ENCODE peak calls at places on chromosomes 3 and 15, in four cellular contexts. One of them, this sample, is unnamed. For H3K4me1, the result is how much of the 10 kb centered on the place peaks cover.

GRCh38 chr3:135991621-135992020 is 26.1 kb downstream of the PPP2R3A start:
- DNase-seq in adrenal gland: no peak
- DNase-seq in uterus: no peak
- DNase-seq in A549: no peak
- DNase-seq in this sample: no peak

GRCh38 chr3:55804170-55805095 is 317.3 kb upstream of the WNT5A start:
- DNase-seq in A549: no peak
- DNase-seq in adrenal gland: no peak
- DNase-seq in uterus: no peak
- DNase-seq in this sample: no peak

GRCh38 chr3:144107923-144108322 is 136.3 kb downstream of the DIPK2A start:
- DNase-seq in A549: no peak
- DNase-seq in uterus: no peak
- DNase-seq in adrenal gland: no peak
- DNase-seq in this sample: no peak

GRCh38 chr3:38988955-38989354 is 62.8 kb downstream of the SCN11A start:
- DNase-seq in adrenal gland: no peak
- DNase-seq in A549: no peak
- DNase-seq in uterus: no peak
- DNase-seq in this sample: no peak

GRCh38 chr3:168040624-168041208 is 55.0 kb downstream of the GOLIM4 start:
- DNase-seq in uterus: no peak
- DNase-seq in adrenal gland: no peak
- DNase-seq in A549: peak
- DNase-seq in this sample: no peak

GRCh38 chr3:112056451-112056929 is 22.0 kb downstream of the TMPRSS7 start:
- DNase-seq in A549: peak
- DNase-seq in adrenal gland: no peak
- DNase-seq in uterus: no peak
- DNase-seq in this sample: no peak

GRCh38 chr3:20326537-20326936 is 140.5 kb upstream of the SGO1 start:
- DNase-seq in uterus: no peak
- DNase-seq in adrenal gland: no peak
- DNase-seq in A549: no peak
- DNase-seq in this sample: no peak

GRCh38 chr3:30996467-30996866 is 102.0 kb upstream of the GADL1 start:
- DNase-seq in adrenal gland: no peak
- DNase-seq in A549: no peak
- DNase-seq in uterus: no peak
- DNase-seq in this sample: no peak

GRCh38 chr15:48413304-48413703 is 82.1 kb downstream of the DUT start:
- DNase-seq in adrenal gland: no peak
- DNase-seq in A549: no peak
- DNase-seq in uterus: no peak
- DNase-seq in this sample: no peak

GRCh38 chr3:52046186-52046913 is 10.0 kb downstream of the DUSP7 start:
- DNase-seq in adrenal gland: no peak
- DNase-seq in A549: peak
- DNase-seq in uterus: peak
- DNase-seq in this sample: no peak

GRCh38 chr15:65835452-65835851 is 33.8 kb upstream of the RAB11A start:
- DNase-seq in A549: no peak
- DNase-seq in adrenal gland: no peak
- DNase-seq in uterus: no peak
- DNase-seq in this sample: no peak

DNA sequence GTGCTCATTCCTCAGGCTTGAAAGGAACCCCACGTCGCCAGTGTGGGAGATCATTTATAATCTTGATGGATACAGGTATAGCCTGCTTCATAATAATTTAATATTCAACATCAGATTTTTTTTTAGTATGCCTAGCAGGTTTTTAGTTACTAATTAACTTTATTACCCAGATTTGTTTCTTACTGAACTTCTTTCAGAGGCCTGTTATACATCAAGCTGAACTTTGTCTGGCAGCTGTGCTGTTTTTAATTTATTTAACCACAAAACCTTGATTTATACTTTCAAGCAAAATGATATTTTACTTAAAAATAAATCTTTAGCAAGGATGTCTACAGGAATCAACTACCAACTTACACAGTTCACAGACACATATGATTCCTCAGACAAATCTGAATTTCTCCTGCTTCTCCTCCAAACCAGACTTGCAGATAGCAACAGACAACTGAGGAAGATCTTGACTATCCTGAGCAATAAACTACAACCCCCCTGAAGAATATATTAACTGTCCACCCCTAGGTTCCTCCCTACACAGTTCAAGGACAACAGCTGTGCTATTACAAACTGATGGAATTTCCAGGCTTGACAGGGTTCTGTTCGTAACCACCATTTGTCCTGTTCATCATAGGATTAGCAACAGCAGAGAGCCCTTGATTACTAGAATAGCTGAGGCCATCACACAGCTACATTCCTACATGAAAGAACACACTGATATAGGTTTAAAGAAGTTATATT is 599 bp downstream of the MAP4 start:
- DNase-seq in adrenal gland: no peak
- DNase-seq in uterus: no peak
- DNase-seq in A549: no peak
- DNase-seq in this sample: no peak
- H3K4me1 ChIP-seq in adrenal gland: under half
- H3K4me1 ChIP-seq in uterus: under half
- H3K4me1 ChIP-seq in A549: half or more
- H3K4me1 ChIP-seq in this sample: half or more

DNA sequence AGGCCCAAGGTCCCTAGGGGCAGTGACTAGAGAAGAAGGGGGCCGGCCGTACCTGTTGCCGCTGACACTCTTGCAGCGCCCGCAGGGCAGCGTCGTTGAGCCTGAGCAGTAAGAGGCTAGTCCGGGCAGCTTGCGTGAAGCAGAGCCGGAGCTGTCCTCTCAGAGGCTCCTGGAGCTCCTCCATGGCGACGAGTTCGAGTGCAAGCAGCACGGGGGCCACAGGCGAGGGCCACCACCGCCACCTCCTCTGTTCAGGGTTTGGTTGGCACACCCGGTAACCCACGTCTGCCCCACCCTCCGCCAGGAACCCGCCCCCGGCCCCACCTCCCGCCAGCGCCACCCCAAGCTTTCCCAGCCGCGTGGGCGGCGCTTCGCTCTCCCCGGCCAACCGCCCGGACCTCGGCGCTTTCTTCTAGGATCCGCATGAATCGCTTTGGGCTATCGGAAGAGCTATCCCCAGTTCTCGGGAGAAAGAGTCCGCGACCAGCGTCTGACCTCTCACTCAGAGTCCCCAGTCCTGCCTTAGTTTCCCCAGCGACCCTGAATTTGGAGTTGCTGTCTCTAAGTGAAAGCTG is at the start of gene ELL3:
- DNase-seq in adrenal gland: peak
- DNase-seq in A549: peak
- DNase-seq in uterus: peak
- DNase-seq in this sample: no peak
- TF ChIP-seq POLR2A in adrenal gland: no peak
- TF ChIP-seq POLR2A in A549: no peak
- TF ChIP-seq POLR2A in uterus: no peak
- TF ChIP-seq POLR2A in this sample: no peak

GRCh38 chr3:175890056-175890455 is 1030.9 kb downstream of the NAALADL2 start:
- DNase-seq in uterus: no peak
- DNase-seq in adrenal gland: no peak
- DNase-seq in A549: no peak
- DNase-seq in this sample: no peak

GRCh38 chr3:175898194-175898593 is 1039.1 kb downstream of the NAALADL2 start:
- DNase-seq in A549: no peak
- DNase-seq in uterus: no peak
- DNase-seq in adrenal gland: no peak
- DNase-seq in this sample: no peak

GRCh38 chr3:175893566-175893965 is 1034.4 kb downstream of the NAALADL2 start:
- DNase-seq in adrenal gland: no peak
- DNase-seq in A549: no peak
- DNase-seq in uterus: no peak
- DNase-seq in this sample: no peak

GRCh38 chr3:175896655-175897054 is 1037.5 kb downstream of the NAALADL2 start:
- DNase-seq in adrenal gland: no peak
- DNase-seq in A549: no peak
- DNase-seq in uterus: no peak
- DNase-seq in this sample: no peak

GRCh38 chr3:175895731-175896130 is 1036.6 kb downstream of the NAALADL2 start:
- DNase-seq in adrenal gland: no peak
- DNase-seq in uterus: no peak
- DNase-seq in A549: no peak
- DNase-seq in this sample: no peak
- H3K4me1 ChIP-seq in adrenal gland: under half
- H3K4me1 ChIP-seq in uterus: under half
- H3K4me1 ChIP-seq in A549: under half
- H3K4me1 ChIP-seq in this sample: under half

GRCh38 chr3:48919215-48920138 is 835 bp downstream of the ARIH2 start:
- DNase-seq in A549: peak
- DNase-seq in uterus: no peak
- DNase-seq in adrenal gland: peak
- DNase-seq in this sample: no peak
- TF ChIP-seq POLR2A in A549: no peak
- TF ChIP-seq POLR2A in uterus: no peak
- TF ChIP-seq POLR2A in adrenal gland: peak
- TF ChIP-seq POLR2A in this sample: no peak

DNA sequence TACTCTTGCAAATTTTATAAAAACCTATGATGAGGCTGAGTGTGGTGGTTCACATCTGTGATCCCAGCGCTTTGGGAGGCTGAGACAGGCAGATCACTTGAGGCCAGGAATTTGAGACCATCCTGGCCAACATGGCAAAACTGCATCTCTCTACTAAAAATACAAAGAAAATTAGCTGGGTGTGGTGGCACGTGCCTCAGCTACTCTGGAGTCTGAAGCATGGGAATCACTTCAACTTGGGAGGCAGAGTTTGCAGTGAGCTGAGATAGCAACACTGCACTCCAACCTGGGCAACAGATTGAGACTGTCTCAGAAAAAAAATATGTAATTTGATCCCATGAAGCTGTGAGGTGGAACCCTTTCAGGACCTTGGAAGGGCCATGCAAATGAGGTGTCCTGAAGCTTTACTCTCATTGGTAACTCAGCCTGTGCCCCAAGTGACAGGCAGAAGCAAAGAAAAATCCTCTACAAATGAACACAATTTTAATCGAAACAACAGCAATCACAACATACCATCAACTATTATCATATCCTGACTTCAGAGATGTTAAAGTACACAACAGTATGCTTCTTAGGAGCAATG is 84.6 kb upstream of the CDV3 start:
- DNase-seq in A549: no peak
- DNase-seq in adrenal gland: no peak
- DNase-seq in uterus: no peak
- DNase-seq in this sample: no peak
- H3K4me1 ChIP-seq in A549: under half
- H3K4me1 ChIP-seq in adrenal gland: under half
- H3K4me1 ChIP-seq in uterus: under half
- H3K4me1 ChIP-seq in this sample: under half

GRCh38 chr3:181940703-181941102 is 229.0 kb downstream of the SOX2 start:
- DNase-seq in uterus: no peak
- DNase-seq in A549: no peak
- DNase-seq in adrenal gland: no peak
- DNase-seq in this sample: no peak
- TF ChIP-seq POLR2A in uterus: no peak
- TF ChIP-seq POLR2A in A549: no peak
- TF ChIP-seq POLR2A in adrenal gland: no peak
- TF ChIP-seq POLR2A in this sample: no peak

DNA sequence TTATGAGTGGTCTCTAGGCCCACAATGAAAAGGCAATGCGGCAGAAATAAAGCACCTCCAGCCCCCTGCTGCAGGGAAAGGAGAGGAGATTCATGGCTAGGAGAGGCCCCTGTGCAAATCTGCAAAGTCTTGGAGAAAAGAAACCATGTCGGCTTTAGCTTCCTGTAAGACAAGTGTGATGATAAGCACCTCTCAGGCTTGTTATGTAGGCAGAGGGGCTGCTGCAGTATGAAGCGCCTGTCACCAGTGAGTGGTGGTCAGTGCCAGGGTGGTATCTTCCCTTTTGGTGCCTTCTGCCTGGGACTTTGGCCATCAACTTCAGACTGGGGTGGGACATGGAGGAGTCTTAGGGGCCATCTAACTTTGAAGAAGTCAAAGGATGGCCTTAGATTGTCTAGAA is 59.2 kb upstream of the ARHGEF3 start:
- DNase-seq in uterus: no peak
- DNase-seq in adrenal gland: no peak
- DNase-seq in A549: no peak
- DNase-seq in this sample: no peak
- H3K4me1 ChIP-seq in uterus: under half
- H3K4me1 ChIP-seq in adrenal gland: under half
- H3K4me1 ChIP-seq in A549: under half
- H3K4me1 ChIP-seq in this sample: under half

This sample was measured in esophagus squamous epithelium.